ENCODE peak calls at places on chromosomes 13 and 19, in nine cellular contexts. T, P, J, V, L, Z, Y, U and F are unnamed samples.

GRCh38 chr13:73870036-73870741 is 264.0 kb downstream of the KLF12 start:
- DNase-seq in T (no peak), Y (no peak), U (no peak), L (no peak), P (no peak), V (no peak), J (no peak), Z (no peak), F (no peak)

GRCh38 chr13:32889986-32890565 is 126.1 kb upstream of the KL start:
- DNase-seq in L (no peak), J (no peak), V (no peak), Y (no peak), T (no peak), P (no peak), U (no peak), Z (no peak), F (no peak)

GRCh38 chr19:41575998-41576397 is at the start of gene CEACAM21:
- DNase-seq in P (no peak), Y (no peak), J (peak; percentile 77), L (peak; percentile 23), U (no peak), Z (no peak), V (peak; percentile 31), T (no peak), F (no peak)

GRCh38 chr13:82675024-82675423 is 1207.2 kb downstream of the SLITRK1 start:
- DNase-seq in P (no peak), Z (no peak), T (peak; percentile 80), V (no peak), Y (no peak), U (no peak), J (no peak), L (no peak), F (no peak)

GRCh38 chr19:4586691-4587090 is 27.2 kb upstream of the SEMA6B start:
- DNase-seq in Y (no peak), T (peak; percentile 53), V (no peak), P (no peak), J (no peak), L (no peak), Z (no peak), U (no peak), F (no peak)

GRCh38 chr13:82480415-82480814 is 1401.9 kb downstream of the SLITRK1 start:
- DNase-seq in U (no peak), Y (peak; percentile 6), Z (no peak), J (no peak), T (peak; percentile 51), V (no peak), L (no peak), P (no peak), F (no peak)

GRCh38 chr19:18603958-18604819 is 2.4 kb downstream of the CRLF1 start:
- DNase-seq in L (no peak), V (no peak), J (no peak), Z (no peak), Y (peak; percentile 68), U (no peak), P (no peak), T (peak; percentile 59), F (no peak)

GRCh38 chr13:46297338-46297737 is 85.6 kb downstream of the LRRC63 start:
- DNase-seq in Z (no peak), L (no peak), U (no peak), T (no peak), V (no peak), Y (no peak), P (no peak), J (no peak), F (no peak)

GRCh38 chr13:77749481-77749880 is 52.0 kb downstream of the SLAIN1 start:
- DNase-seq in Y (peak; percentile 37), P (no peak), Z (no peak), J (no peak), L (no peak), V (no peak), U (no peak), T (no peak), F (no peak)

GRCh38 chr19:28878862-28879566 is 333.9 kb downstream of the UQCRFS1 start:
- DNase-seq in Y (peak; percentile 92), U (no peak), L (peak; percentile 81), P (peak; percentile 9), J (peak; percentile 75), V (no peak), Z (peak; percentile 66), T (peak; percentile 94), F (no peak)

GRCh38 chr13:27442071-27442647 is 8.2 kb downstream of the MTIF3 start:
- DNase-seq in P (no peak), T (peak; percentile 54), L (no peak), J (no peak), V (no peak), Z (no peak), U (no peak), Y (no peak), F (no peak)

GRCh38 chr13:27117158-27117557 is 54.5 kb downstream of the USP12 start:
- DNase-seq in L (no peak), J (no peak), U (no peak), P (no peak), Z (no peak), T (no peak), Y (no peak), V (no peak), F (no peak)

DNA sequence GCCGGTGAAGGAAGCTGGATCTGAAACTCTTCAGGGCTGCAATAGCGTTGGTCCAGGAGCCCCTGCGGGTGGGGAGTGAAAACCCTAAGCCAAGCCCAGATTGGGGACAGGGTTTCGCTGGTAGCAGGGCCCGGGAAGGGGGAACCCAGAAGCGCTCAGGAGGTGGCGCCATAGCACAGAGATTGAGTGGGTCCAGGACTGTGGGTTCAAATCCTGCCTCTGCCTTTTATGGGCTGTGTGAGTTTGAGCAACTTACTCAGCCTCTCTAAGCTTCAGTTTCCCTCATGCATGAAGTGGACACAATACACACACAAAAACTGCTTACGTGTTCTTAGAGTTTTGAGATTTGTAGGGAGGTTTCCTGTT is 8.3 kb upstream of the SYCN start:
- DNase-seq in Y (peak; percentile 71), Z (no peak), P (no peak), T (peak; percentile 88), V (no peak), J (no peak), U (peak; percentile 2), L (peak; percentile 61), F (no peak)
- TF ChIP-seq CTCF in Y (peak; percentile 63), Z (no peak), P (peak; percentile 22), T (peak; percentile 79), V (peak; percentile 64), J (peak; percentile 11), U (peak; percentile 55), L (no peak), F (peak; percentile 33)

GRCh38 chr13:112877496-112877895 is 91.5 kb upstream of the MCF2L start:
- DNase-seq in L (no peak), P (no peak), U (no peak), J (peak; percentile 53), Z (no peak), T (no peak), Y (no peak), V (no peak), F (no peak)
- H3K4me3 ChIP-seq in L (no peak overlapping the region), P (no peak overlapping the region), U (no peak overlapping the region), J (no peak overlapping the region), Z (no peak overlapping the region), T (no peak overlapping the region), Y (no peak overlapping the region), V (no peak overlapping the region), F (no peak overlapping the region)

GRCh38 chr13:43935878-43936277 is 56.2 kb downstream of the LACC1 start:
- DNase-seq in L (no peak), T (no peak), Y (no peak), P (no peak), J (no peak), U (no peak), V (no peak), Z (no peak), F (no peak)

GRCh38 chr13:43936630-43937029 is 56.9 kb downstream of the LACC1 start:
- DNase-seq in V (no peak), Y (no peak), T (no peak), P (no peak), Z (no peak), U (no peak), J (no peak), L (no peak), F (no peak)

GRCh38 chr13:43937839-43938238 is 58.1 kb downstream of the LACC1 start:
- DNase-seq in L (no peak), J (no peak), V (no peak), P (no peak), U (no peak), Z (no peak), T (no peak), Y (no peak), F (no peak)

GRCh38 chr13:43942301-43942700 is 62.6 kb downstream of the LACC1 start:
- DNase-seq in J (no peak), Y (no peak), P (no peak), V (no peak), Z (no peak), U (no peak), L (no peak), T (no peak), F (no peak)

DNA sequence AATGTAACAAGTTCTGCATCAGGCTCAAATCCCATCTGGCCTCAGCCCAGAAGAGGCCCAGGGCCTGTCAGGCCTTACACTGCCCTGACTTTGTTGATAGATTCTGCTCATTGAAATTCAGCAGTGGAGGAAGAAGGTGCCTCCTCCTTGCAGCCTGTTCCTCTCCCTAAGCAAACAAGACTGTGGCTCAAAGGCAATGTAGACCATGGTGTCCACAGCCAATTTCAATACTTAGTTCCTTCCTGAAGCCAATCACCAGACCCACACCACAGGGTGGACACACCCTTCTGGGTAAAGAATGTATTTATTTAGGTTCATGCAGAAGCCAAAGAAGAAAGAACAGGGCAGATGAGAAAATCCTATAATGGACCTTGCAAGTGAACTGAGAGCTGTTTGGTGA is 59.4 kb downstream of the LACC1 start:
- DNase-seq in J (no peak), T (no peak), L (no peak), Y (no peak), Z (no peak), U (no peak), P (no peak), V (no peak), F (no peak)
- H3K27me3 ChIP-seq in J (no peaks in the 10 kb centered on the region), T (no peaks in the 10 kb centered on the region), L (no peaks in the 10 kb centered on the region), Y (no peaks in the 10 kb centered on the region), Z (no peaks in the 10 kb centered on the region), U (no peaks in the 10 kb centered on the region), P (peaks cover 8% of the 10 kb centered on the region), V (peaks cover 1% of the 10 kb centered on the region), F (no peaks in the 10 kb centered on the region)

GRCh38 chr19:23440207-23440606 is 44.9 kb upstream of the ZNF91 start:
- DNase-seq in L (no peak), J (no peak), T (peak; percentile 74), Z (no peak), V (no peak), P (no peak), Y (no peak), U (no peak), F (no peak)

GRCh38 chr19:23436944-23437343 is 41.7 kb upstream of the ZNF91 start:
- DNase-seq in J (no peak), L (no peak), T (peak; percentile 63), Z (no peak), P (no peak), Y (no peak), U (no peak), V (no peak), F (no peak)

GRCh38 chr19:23437901-23438300 is 42.6 kb upstream of the ZNF91 start:
- DNase-seq in Z (no peak), L (no peak), U (no peak), J (no peak), T (peak; percentile 29), V (no peak), Y (no peak), P (no peak), F (no peak)

GRCh38 chr19:23439623-23440022 is 44.4 kb upstream of the ZNF91 start:
- DNase-seq in Y (no peak), V (no peak), J (no peak), U (no peak), L (no peak), P (no peak), T (peak; percentile 66), Z (no peak), F (no peak)

GRCh38 chr19:23440791-23441190 is 45.5 kb upstream of the ZNF91 start:
- DNase-seq in T (peak; percentile 76), V (peak; percentile 5), Y (no peak), Z (no peak), P (no peak), J (no peak), L (no peak), U (no peak), F (no peak)
- TF ChIP-seq CTCF in T (peak; percentile 58), V (no peak), Y (peak; percentile 29), Z (peak; percentile 37), P (peak; percentile 32), J (no peak), L (peak; percentile 18), U (peak; percentile 2), F (peak; percentile 31)